ENCODE peak calls at places on chromosomes 4 and X, in six cellular contexts. One of them, this sample, is unnamed.

GRCh38 chr4:128358903-128359260 is 71.3 kb upstream of the PGRMC2 start:
- DNase-seq in K562: no peak
- DNase-seq in activated naive CD8-positive, alpha-beta T cell treated with anti-CD3 and anti-CD28 coated beads, Interleukin-2, amount 10 ng/mL, durations not matched to agents 7 days and 5 days: no peak
- DNase-seq in RWPE1: no peak
- DNase-seq in NCI-H774: no peak
- DNase-seq in ureter: no peak
- DNase-seq in this sample: no peak

GRCh38 chr4:5387457-5387856 is 320.9 kb downstream of the EVC2 start:
- DNase-seq in activated naive CD8-positive, alpha-beta T cell treated with anti-CD3 and anti-CD28 coated beads, Interleukin-2, amount 10 ng/mL, durations not matched to agents 7 days and 5 days: no peak
- DNase-seq in NCI-H774: no peak
- DNase-seq in RWPE1: no peak
- DNase-seq in ureter: no peak
- DNase-seq in K562: no peak
- DNase-seq in this sample: no peak

GRCh38 chrX:40272786-40273185 is 175.0 kb upstream of the BCOR start:
- DNase-seq in K562: no peak
- DNase-seq in RWPE1: no peak
- DNase-seq in NCI-H774: no peak
- DNase-seq in ureter: no peak
- DNase-seq in activated naive CD8-positive, alpha-beta T cell treated with anti-CD3 and anti-CD28 coated beads, Interleukin-2, amount 10 ng/mL, durations not matched to agents 7 days and 5 days: no peak
- DNase-seq in this sample: no peak

GRCh38 chr4:26385690-26386089 is 64.9 kb downstream of the RBPJ start:
- DNase-seq in activated naive CD8-positive, alpha-beta T cell treated with anti-CD3 and anti-CD28 coated beads, Interleukin-2, amount 10 ng/mL, durations not matched to agents 7 days and 5 days: no peak
- DNase-seq in K562: no peak
- DNase-seq in ureter: no peak
- DNase-seq in NCI-H774: no peak
- DNase-seq in RWPE1: no peak
- DNase-seq in this sample: no peak

GRCh38 chr4:180058731-180059215 is 2184.4 kb upstream of the TENM3 start:
- DNase-seq in RWPE1: peak; percentile 6
- DNase-seq in activated naive CD8-positive, alpha-beta T cell treated with anti-CD3 and anti-CD28 coated beads, Interleukin-2, amount 10 ng/mL, durations not matched to agents 7 days and 5 days: peak; percentile 41
- DNase-seq in NCI-H774: peak; percentile 50
- DNase-seq in ureter: peak; percentile 55
- DNase-seq in K562: peak; percentile 1
- DNase-seq in this sample: peak; percentile 68

GRCh38 chr4:80115368-80116181 is 42.5 kb upstream of the ANTXR2 start:
- DNase-seq in NCI-H774: no peak
- DNase-seq in ureter: no peak
- DNase-seq in RWPE1: no peak
- DNase-seq in K562: peak; percentile 50
- DNase-seq in activated naive CD8-positive, alpha-beta T cell treated with anti-CD3 and anti-CD28 coated beads, Interleukin-2, amount 10 ng/mL, durations not matched to agents 7 days and 5 days: no peak
- DNase-seq in this sample: no peak

GRCh38 chr4:147782087-147782781 is 50.3 kb downstream of the ARHGAP10 start:
- DNase-seq in activated naive CD8-positive, alpha-beta T cell treated with anti-CD3 and anti-CD28 coated beads, Interleukin-2, amount 10 ng/mL, durations not matched to agents 7 days and 5 days: no peak
- DNase-seq in K562: no peak
- DNase-seq in ureter: no peak
- DNase-seq in NCI-H774: no peak
- DNase-seq in RWPE1: no peak
- DNase-seq in this sample: no peak

GRCh38 chr4:143633833-143634232 is 66.6 kb downstream of the FREM3 start:
- DNase-seq in activated naive CD8-positive, alpha-beta T cell treated with anti-CD3 and anti-CD28 coated beads, Interleukin-2, amount 10 ng/mL, durations not matched to agents 7 days and 5 days: no peak
- DNase-seq in NCI-H774: no peak
- DNase-seq in K562: no peak
- DNase-seq in ureter: no peak
- DNase-seq in RWPE1: no peak
- DNase-seq in this sample: no peak

GRCh38 chrX:44352739-44353138 is 9.3 kb upstream of the EFHC2 start:
- DNase-seq in activated naive CD8-positive, alpha-beta T cell treated with anti-CD3 and anti-CD28 coated beads, Interleukin-2, amount 10 ng/mL, durations not matched to agents 7 days and 5 days: no peak
- DNase-seq in RWPE1: peak; percentile 36
- DNase-seq in K562: no peak
- DNase-seq in ureter: peak; percentile 44
- DNase-seq in NCI-H774: no peak
- DNase-seq in this sample: no peak

GRCh38 chr4:5322321-5322720 is 271.0 kb downstream of the STK32B start:
- DNase-seq in ureter: no peak
- DNase-seq in NCI-H774: no peak
- DNase-seq in RWPE1: no peak
- DNase-seq in K562: no peak
- DNase-seq in activated naive CD8-positive, alpha-beta T cell treated with anti-CD3 and anti-CD28 coated beads, Interleukin-2, amount 10 ng/mL, durations not matched to agents 7 days and 5 days: no peak
- DNase-seq in this sample: no peak

GRCh38 chr4:76630748-76631147 is 195.7 kb downstream of the SHROOM3 start:
- DNase-seq in NCI-H774: no peak
- DNase-seq in RWPE1: no peak
- DNase-seq in K562: no peak
- DNase-seq in ureter: no peak
- DNase-seq in activated naive CD8-positive, alpha-beta T cell treated with anti-CD3 and anti-CD28 coated beads, Interleukin-2, amount 10 ng/mL, durations not matched to agents 7 days and 5 days: no peak
- DNase-seq in this sample: no peak

GRCh38 chrX:23952984-23953907 is 45.4 kb downstream of the CXorf58 start:
- DNase-seq in RWPE1: no peak
- DNase-seq in NCI-H774: no peak
- DNase-seq in activated naive CD8-positive, alpha-beta T cell treated with anti-CD3 and anti-CD28 coated beads, Interleukin-2, amount 10 ng/mL, durations not matched to agents 7 days and 5 days: peak; percentile 53
- DNase-seq in K562: peak; percentile 68
- DNase-seq in ureter: no peak
- DNase-seq in this sample: no peak

GRCh38 chrX:48972214-48973164 is 845 bp upstream of the KCND1 start:
- DNase-seq in RWPE1: no peak
- DNase-seq in activated naive CD8-positive, alpha-beta T cell treated with anti-CD3 and anti-CD28 coated beads, Interleukin-2, amount 10 ng/mL, durations not matched to agents 7 days and 5 days: no peak
- DNase-seq in NCI-H774: no peak
- DNase-seq in ureter: peak; percentile 52
- DNase-seq in K562: peak; percentile 77
- DNase-seq in this sample: no peak

GRCh38 chrX:119870626-119871131 is 854 bp downstream of the RNF113A start:
- DNase-seq in RWPE1: no peak
- DNase-seq in K562: peak; percentile 52
- DNase-seq in ureter: no peak
- DNase-seq in activated naive CD8-positive, alpha-beta T cell treated with anti-CD3 and anti-CD28 coated beads, Interleukin-2, amount 10 ng/mL, durations not matched to agents 7 days and 5 days: peak; percentile 39
- DNase-seq in NCI-H774: no peak
- DNase-seq in this sample: no peak

GRCh38 chr4:97238956-97239698 is 904.1 kb downstream of the STPG2 start:
- DNase-seq in RWPE1: no peak
- DNase-seq in NCI-H774: peak; percentile 3
- DNase-seq in ureter: no peak
- DNase-seq in K562: no peak
- DNase-seq in activated naive CD8-positive, alpha-beta T cell treated with anti-CD3 and anti-CD28 coated beads, Interleukin-2, amount 10 ng/mL, durations not matched to agents 7 days and 5 days: no peak
- DNase-seq in this sample: no peak

GRCh38 chrX:123975180-123975579 is 13.7 kb downstream of the STAG2 start:
- DNase-seq in K562: no peak
- DNase-seq in ureter: no peak
- DNase-seq in RWPE1: no peak
- DNase-seq in NCI-H774: no peak
- DNase-seq in activated naive CD8-positive, alpha-beta T cell treated with anti-CD3 and anti-CD28 coated beads, Interleukin-2, amount 10 ng/mL, durations not matched to agents 7 days and 5 days: no peak
- DNase-seq in this sample: no peak

GRCh38 chrX:84044051-84044450 is 143.9 kb downstream of the RPS6KA6 start:
- DNase-seq in NCI-H774: no peak
- DNase-seq in K562: no peak
- DNase-seq in RWPE1: no peak
- DNase-seq in activated naive CD8-positive, alpha-beta T cell treated with anti-CD3 and anti-CD28 coated beads, Interleukin-2, amount 10 ng/mL, durations not matched to agents 7 days and 5 days: no peak
- DNase-seq in ureter: no peak
- DNase-seq in this sample: no peak

GRCh38 chr4:6730603-6731300 is 14.8 kb downstream of the BLOC1S4 start:
- DNase-seq in K562: peak; percentile 98
- DNase-seq in ureter: no peak
- DNase-seq in RWPE1: no peak
- DNase-seq in NCI-H774: no peak
- DNase-seq in activated naive CD8-positive, alpha-beta T cell treated with anti-CD3 and anti-CD28 coated beads, Interleukin-2, amount 10 ng/mL, durations not matched to agents 7 days and 5 days: no peak
- DNase-seq in this sample: no peak

GRCh38 chrX:129659137-129659536 is 4.4 kb upstream of the APLN start:
- DNase-seq in K562: no peak
- DNase-seq in NCI-H774: no peak
- DNase-seq in activated naive CD8-positive, alpha-beta T cell treated with anti-CD3 and anti-CD28 coated beads, Interleukin-2, amount 10 ng/mL, durations not matched to agents 7 days and 5 days: no peak
- DNase-seq in ureter: no peak
- DNase-seq in RWPE1: no peak
- DNase-seq in this sample: no peak

GRCh38 chr4:142818009-142818408 is 28.1 kb downstream of the INPP4B start:
- DNase-seq in RWPE1: no peak
- DNase-seq in activated naive CD8-positive, alpha-beta T cell treated with anti-CD3 and anti-CD28 coated beads, Interleukin-2, amount 10 ng/mL, durations not matched to agents 7 days and 5 days: no peak
- DNase-seq in ureter: no peak
- DNase-seq in K562: no peak
- DNase-seq in NCI-H774: no peak
- DNase-seq in this sample: no peak

GRCh38 chr4:53197760-53198150 is 168.1 kb downstream of the SCFD2 start:
- DNase-seq in RWPE1: no peak
- DNase-seq in activated naive CD8-positive, alpha-beta T cell treated with anti-CD3 and anti-CD28 coated beads, Interleukin-2, amount 10 ng/mL, durations not matched to agents 7 days and 5 days: no peak
- DNase-seq in K562: no peak
- DNase-seq in ureter: no peak
- DNase-seq in NCI-H774: no peak
- DNase-seq in this sample: no peak

GRCh38 chr4:174483792-174484191 is 38.5 kb downstream of the HPGD start:
- DNase-seq in NCI-H774: no peak
- DNase-seq in activated naive CD8-positive, alpha-beta T cell treated with anti-CD3 and anti-CD28 coated beads, Interleukin-2, amount 10 ng/mL, durations not matched to agents 7 days and 5 days: no peak
- DNase-seq in K562: no peak
- DNase-seq in ureter: no peak
- DNase-seq in RWPE1: no peak
- DNase-seq in this sample: no peak